ENCODE peak calls at places on chromosome 10, in nine cellular contexts. One of them, this sample, is unnamed.

GRCh38 chr10:94292448-94293118 is 70.2 kb downstream of the NOC3L start:
- DNase-seq in astrocyte: peak; percentile 69
- DNase-seq in CD8-positive, alpha-beta T cell: no peak
- DNase-seq in pancreas: peak; percentile 63
- DNase-seq in tibial nerve: peak; percentile 31
- DNase-seq in right atrium auricular region: no peak
- DNase-seq in adrenal gland: peak; percentile 41
- DNase-seq in A549: no peak
- DNase-seq in PC-9: no peak
- DNase-seq in this sample: no peak

GRCh38 chr10:15300697-15301096 is 70.4 kb downstream of the FAM171A1 start:
- DNase-seq in adrenal gland: no peak
- DNase-seq in A549: no peak
- DNase-seq in right atrium auricular region: no peak
- DNase-seq in astrocyte: no peak
- DNase-seq in CD8-positive, alpha-beta T cell: no peak
- DNase-seq in tibial nerve: peak; percentile 16
- DNase-seq in pancreas: no peak
- DNase-seq in PC-9: no peak
- DNase-seq in this sample: no peak

GRCh38 chr10:80458263-80458625 is 4.1 kb downstream of the TSPAN14 start:
- DNase-seq in A549: no peak
- DNase-seq in astrocyte: no peak
- DNase-seq in PC-9: no peak
- DNase-seq in right atrium auricular region: no peak
- DNase-seq in tibial nerve: no peak
- DNase-seq in adrenal gland: no peak
- DNase-seq in CD8-positive, alpha-beta T cell: no peak
- DNase-seq in pancreas: no peak
- DNase-seq in this sample: no peak

GRCh38 chr10:51706225-51706624 is 6.8 kb upstream of the CSTF2T start:
- DNase-seq in CD8-positive, alpha-beta T cell: no peak
- DNase-seq in pancreas: no peak
- DNase-seq in A549: no peak
- DNase-seq in adrenal gland: peak; percentile 92
- DNase-seq in tibial nerve: peak; percentile 37
- DNase-seq in PC-9: no peak
- DNase-seq in right atrium auricular region: peak; percentile 93
- DNase-seq in astrocyte: peak; percentile 55
- DNase-seq in this sample: peak; percentile 81

GRCh38 chr10:15571570-15571969 is 148.2 kb downstream of the ITGA8 start:
- DNase-seq in right atrium auricular region: no peak
- DNase-seq in pancreas: no peak
- DNase-seq in tibial nerve: peak; percentile 28
- DNase-seq in adrenal gland: peak; percentile 70
- DNase-seq in astrocyte: peak; percentile 36
- DNase-seq in A549: no peak
- DNase-seq in CD8-positive, alpha-beta T cell: no peak
- DNase-seq in PC-9: no peak
- DNase-seq in this sample: peak; percentile 25

GRCh38 chr10:6382081-6382480 is 179.3 kb downstream of the PFKFB3 start:
- DNase-seq in tibial nerve: no peak
- DNase-seq in PC-9: no peak
- DNase-seq in pancreas: no peak
- DNase-seq in adrenal gland: no peak
- DNase-seq in CD8-positive, alpha-beta T cell: peak; percentile 20
- DNase-seq in right atrium auricular region: no peak
- DNase-seq in astrocyte: peak; percentile 73
- DNase-seq in A549: no peak
- DNase-seq in this sample: no peak

GRCh38 chr10:49334993-49335972 is 36.3 kb downstream of the C10orf71 start:
- DNase-seq in CD8-positive, alpha-beta T cell: no peak
- DNase-seq in A549: no peak
- DNase-seq in PC-9: no peak
- DNase-seq in tibial nerve: no peak
- DNase-seq in pancreas: no peak
- DNase-seq in astrocyte: no peak
- DNase-seq in adrenal gland: no peak
- DNase-seq in right atrium auricular region: no peak
- DNase-seq in this sample: no peak

GRCh38 chr10:132299381-132300336 is 8.1 kb downstream of the STK32C start:
- DNase-seq in right atrium auricular region: no peak
- DNase-seq in adrenal gland: no peak
- DNase-seq in tibial nerve: no peak
- DNase-seq in A549: no peak
- DNase-seq in CD8-positive, alpha-beta T cell: no peak
- DNase-seq in astrocyte: no peak
- DNase-seq in PC-9: no peak
- DNase-seq in pancreas: peak; percentile 39
- DNase-seq in this sample: no peak

GRCh38 chr10:77070892-77071595 is 566.6 kb downstream of the KCNMA1 start:
- DNase-seq in pancreas: no peak
- DNase-seq in tibial nerve: peak; percentile 69
- DNase-seq in right atrium auricular region: no peak
- DNase-seq in A549: no peak
- DNase-seq in CD8-positive, alpha-beta T cell: no peak
- DNase-seq in adrenal gland: no peak
- DNase-seq in astrocyte: no peak
- DNase-seq in PC-9: no peak
- DNase-seq in this sample: no peak

GRCh38 chr10:74153123-74153522 is 2.1 kb downstream of the ADK start:
- DNase-seq in PC-9: peak; percentile 44
- DNase-seq in tibial nerve: no peak
- DNase-seq in adrenal gland: no peak
- DNase-seq in A549: peak; percentile 61
- DNase-seq in astrocyte: peak; percentile 35
- DNase-seq in right atrium auricular region: no peak
- DNase-seq in CD8-positive, alpha-beta T cell: no peak
- DNase-seq in pancreas: no peak
- DNase-seq in this sample: no peak

GRCh38 chr10:131174651-131175540 is 136.6 kb downstream of the TCERG1L start:
- DNase-seq in PC-9: no peak
- DNase-seq in tibial nerve: no peak
- DNase-seq in CD8-positive, alpha-beta T cell: no peak
- DNase-seq in adrenal gland: no peak
- DNase-seq in A549: no peak
- DNase-seq in pancreas: peak; percentile 44
- DNase-seq in right atrium auricular region: no peak
- DNase-seq in astrocyte: no peak
- DNase-seq in this sample: no peak

GRCh38 chr10:119208553-119208940 is 1.2 kb downstream of the GRK5 start:
- DNase-seq in astrocyte: no peak
- DNase-seq in A549: no peak
- DNase-seq in pancreas: no peak
- DNase-seq in CD8-positive, alpha-beta T cell: no peak
- DNase-seq in tibial nerve: no peak
- DNase-seq in right atrium auricular region: no peak
- DNase-seq in PC-9: no peak
- DNase-seq in adrenal gland: no peak
- DNase-seq in this sample: no peak

GRCh38 chr10:6300106-6300783 is 97.5 kb downstream of the PFKFB3 start:
- DNase-seq in adrenal gland: peak; percentile 35
- DNase-seq in pancreas: no peak
- DNase-seq in astrocyte: peak; percentile 41
- DNase-seq in A549: no peak
- DNase-seq in PC-9: peak; percentile 67
- DNase-seq in tibial nerve: no peak
- DNase-seq in right atrium auricular region: no peak
- DNase-seq in CD8-positive, alpha-beta T cell: peak; percentile 18
- DNase-seq in this sample: no peak

GRCh38 chr10:95756061-95756751 is at the start of gene ENTPD1:
- DNase-seq in PC-9: no peak
- DNase-seq in astrocyte: no peak
- DNase-seq in tibial nerve: no peak
- DNase-seq in A549: no peak
- DNase-seq in right atrium auricular region: no peak
- DNase-seq in pancreas: no peak
- DNase-seq in CD8-positive, alpha-beta T cell: no peak
- DNase-seq in adrenal gland: peak; percentile 32
- DNase-seq in this sample: no peak

GRCh38 chr10:95756796-95757657 is 1.1 kb downstream of the ENTPD1 start:
- DNase-seq in PC-9: no peak
- DNase-seq in adrenal gland: no peak
- DNase-seq in astrocyte: no peak
- DNase-seq in tibial nerve: no peak
- DNase-seq in CD8-positive, alpha-beta T cell: no peak
- DNase-seq in A549: no peak
- DNase-seq in pancreas: no peak
- DNase-seq in right atrium auricular region: no peak
- DNase-seq in this sample: no peak

GRCh38 chr10:95759233-95759826 is 3.4 kb downstream of the ENTPD1 start:
- DNase-seq in adrenal gland: no peak
- DNase-seq in A549: no peak
- DNase-seq in CD8-positive, alpha-beta T cell: no peak
- DNase-seq in pancreas: no peak
- DNase-seq in astrocyte: no peak
- DNase-seq in tibial nerve: no peak
- DNase-seq in PC-9: no peak
- DNase-seq in right atrium auricular region: no peak
- DNase-seq in this sample: no peak

GRCh38 chr10:95755511-95756004 is 405 bp upstream of the ENTPD1 start:
- DNase-seq in A549: no peak
- DNase-seq in PC-9: no peak
- DNase-seq in astrocyte: no peak
- DNase-seq in pancreas: no peak
- DNase-seq in adrenal gland: peak; percentile 65
- DNase-seq in CD8-positive, alpha-beta T cell: no peak
- DNase-seq in right atrium auricular region: peak; percentile 80
- DNase-seq in tibial nerve: no peak
- DNase-seq in this sample: no peak

GRCh38 chr10:95758351-95759025 is 2.5 kb downstream of the ENTPD1 start:
- DNase-seq in right atrium auricular region: no peak
- DNase-seq in CD8-positive, alpha-beta T cell: no peak
- DNase-seq in pancreas: no peak
- DNase-seq in adrenal gland: no peak
- DNase-seq in A549: no peak
- DNase-seq in PC-9: no peak
- DNase-seq in tibial nerve: no peak
- DNase-seq in astrocyte: no peak
- DNase-seq in this sample: no peak
- H3K27ac ChIP-seq in right atrium auricular region: peak overlapping the region; percentile 39
- H3K27ac ChIP-seq in CD8-positive, alpha-beta T cell: no peak overlapping the region
- H3K27ac ChIP-seq in pancreas: no peak overlapping the region
- H3K27ac ChIP-seq in adrenal gland: peak overlapping the region; percentile 25
- H3K27ac ChIP-seq in A549: no peak overlapping the region
- H3K27ac ChIP-seq in PC-9: no peak overlapping the region
- H3K27ac ChIP-seq in tibial nerve: no peak overlapping the region
- H3K27ac ChIP-seq in astrocyte: no peak overlapping the region
- H3K27ac ChIP-seq in this sample: peak overlapping the region; percentile 28

GRCh38 chr10:117554371-117554770 is 11.8 kb downstream of the EMX2 start:
- DNase-seq in CD8-positive, alpha-beta T cell: no peak
- DNase-seq in right atrium auricular region: no peak
- DNase-seq in A549: no peak
- DNase-seq in adrenal gland: no peak
- DNase-seq in pancreas: no peak
- DNase-seq in PC-9: no peak
- DNase-seq in tibial nerve: no peak
- DNase-seq in astrocyte: no peak
- DNase-seq in this sample: no peak
- H3K4me1 ChIP-seq in CD8-positive, alpha-beta T cell: no peaks in the 10 kb centered on the region
- H3K4me1 ChIP-seq in right atrium auricular region: no peaks in the 10 kb centered on the region
- H3K4me1 ChIP-seq in A549: no peaks in the 10 kb centered on the region
- H3K4me1 ChIP-seq in adrenal gland: no peaks in the 10 kb centered on the region
- H3K4me1 ChIP-seq in pancreas: no peaks in the 10 kb centered on the region
- H3K4me1 ChIP-seq in PC-9: no peaks in the 10 kb centered on the region
- H3K4me1 ChIP-seq in tibial nerve: no peaks in the 10 kb centered on the region
- H3K4me1 ChIP-seq in astrocyte: peaks cover 5% of the 10 kb centered on the region
- H3K4me1 ChIP-seq in this sample: peaks cover 7% of the 10 kb centered on the region

GRCh38 chr10:101829561-101830315 is 11.5 kb upstream of the OGA start:
- DNase-seq in PC-9: no peak
- DNase-seq in adrenal gland: peak; percentile 77
- DNase-seq in astrocyte: no peak
- DNase-seq in pancreas: no peak
- DNase-seq in A549: no peak
- DNase-seq in CD8-positive, alpha-beta T cell: peak; percentile 59
- DNase-seq in right atrium auricular region: no peak
- DNase-seq in tibial nerve: peak; percentile 39
- DNase-seq in this sample: no peak
- H3K27ac ChIP-seq in PC-9: no peak overlapping the region
- H3K27ac ChIP-seq in adrenal gland: peak overlapping the region; percentile 49
- H3K27ac ChIP-seq in astrocyte: peak overlapping the region; percentile 33
- H3K27ac ChIP-seq in pancreas: peak overlapping the region; percentile 13
- H3K27ac ChIP-seq in A549: peak overlapping the region; percentile 84
- H3K27ac ChIP-seq in CD8-positive, alpha-beta T cell: peak overlapping the region; percentile 66
- H3K27ac ChIP-seq in right atrium auricular region: peak overlapping the region; percentile 64
- H3K27ac ChIP-seq in tibial nerve: peak overlapping the region; percentile 58
- H3K27ac ChIP-seq in this sample: no peak overlapping the region

GRCh38 chr10:70584941-70585544 is 17.5 kb downstream of the PRF1 start:
- DNase-seq in PC-9: no peak
- DNase-seq in CD8-positive, alpha-beta T cell: no peak
- DNase-seq in pancreas: no peak
- DNase-seq in astrocyte: no peak
- DNase-seq in right atrium auricular region: no peak
- DNase-seq in adrenal gland: no peak
- DNase-seq in A549: no peak
- DNase-seq in tibial nerve: no peak
- DNase-seq in this sample: no peak

GRCh38 chr10:70584366-70584765 is 18.2 kb downstream of the PRF1 start:
- DNase-seq in CD8-positive, alpha-beta T cell: no peak
- DNase-seq in adrenal gland: no peak
- DNase-seq in A549: no peak
- DNase-seq in right atrium auricular region: no peak
- DNase-seq in astrocyte: no peak
- DNase-seq in PC-9: no peak
- DNase-seq in pancreas: no peak
- DNase-seq in tibial nerve: no peak
- DNase-seq in this sample: no peak

GRCh38 chr10:70586348-70586930 is 16.1 kb downstream of the PRF1 start:
- DNase-seq in pancreas: no peak
- DNase-seq in CD8-positive, alpha-beta T cell: no peak
- DNase-seq in right atrium auricular region: no peak
- DNase-seq in A549: no peak
- DNase-seq in astrocyte: no peak
- DNase-seq in PC-9: no peak
- DNase-seq in adrenal gland: peak; percentile 10
- DNase-seq in tibial nerve: no peak
- DNase-seq in this sample: no peak

GRCh38 chr10:70587045-70587658 is 15.4 kb downstream of the PRF1 start:
- DNase-seq in adrenal gland: no peak
- DNase-seq in right atrium auricular region: no peak
- DNase-seq in A549: no peak
- DNase-seq in pancreas: no peak
- DNase-seq in CD8-positive, alpha-beta T cell: no peak
- DNase-seq in tibial nerve: no peak
- DNase-seq in PC-9: no peak
- DNase-seq in astrocyte: no peak
- DNase-seq in this sample: no peak

DNA sequence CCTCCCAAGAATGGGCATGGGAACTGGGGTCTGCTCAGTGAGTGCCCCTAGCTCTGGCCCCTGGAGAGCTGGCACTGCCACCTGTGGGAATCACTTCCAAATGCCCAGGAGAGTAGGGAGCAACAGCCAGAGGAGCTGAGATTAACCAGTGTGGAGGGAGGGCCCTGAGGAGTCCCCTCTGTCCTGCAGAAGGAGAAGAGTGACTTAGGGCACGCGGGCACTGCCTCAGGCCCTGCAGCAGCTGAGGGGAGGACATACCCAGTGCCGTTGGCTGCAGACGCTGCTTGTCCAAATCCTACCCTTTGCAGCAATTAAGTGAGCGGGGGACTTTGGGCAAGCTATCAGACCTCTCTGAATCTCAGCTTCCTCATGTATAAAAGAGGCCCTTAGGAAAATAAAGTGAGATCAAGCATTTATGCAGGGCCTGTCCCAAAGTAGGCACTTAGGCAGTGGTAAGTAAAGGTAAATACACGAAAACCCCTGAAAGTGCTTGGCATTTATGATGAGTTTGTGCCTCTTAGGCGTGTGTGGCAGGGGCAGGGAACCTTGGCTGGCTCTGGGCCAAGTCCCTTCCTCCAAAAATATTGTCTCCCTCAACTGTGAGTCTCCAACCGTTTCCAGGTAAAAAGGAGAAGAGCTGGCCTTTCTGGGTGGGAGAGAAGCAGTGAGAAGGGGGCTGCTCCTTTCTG is 16.8 kb downstream of the PRF1 start:
- DNase-seq in astrocyte: no peak
- DNase-seq in CD8-positive, alpha-beta T cell: no peak
- DNase-seq in A549: no peak
- DNase-seq in right atrium auricular region: no peak
- DNase-seq in pancreas: no peak
- DNase-seq in PC-9: no peak
- DNase-seq in adrenal gland: no peak
- DNase-seq in tibial nerve: no peak
- DNase-seq in this sample: no peak
- H3K4me1 ChIP-seq in astrocyte: peaks cover 8% of the 10 kb centered on the region
- H3K4me1 ChIP-seq in CD8-positive, alpha-beta T cell: peaks cover 15% of the 10 kb centered on the region
- H3K4me1 ChIP-seq in A549: no peaks in the 10 kb centered on the region
- H3K4me1 ChIP-seq in right atrium auricular region: no peaks in the 10 kb centered on the region
- H3K4me1 ChIP-seq in pancreas: no peaks in the 10 kb centered on the region
- H3K4me1 ChIP-seq in PC-9: no peaks in the 10 kb centered on the region
- H3K4me1 ChIP-seq in adrenal gland: no peaks in the 10 kb centered on the region
- H3K4me1 ChIP-seq in tibial nerve: no peaks in the 10 kb centered on the region
- H3K4me1 ChIP-seq in this sample: no peaks in the 10 kb centered on the region

This sample was measured in thoracic aorta.